ENCODE peak calls at places on chromosome 17, in six cellular contexts. One of them, this sample, is unnamed.

GRCh38 chr17:35729405-35729833 is 2.0 kb upstream of the RASL10B start:
- DNase-seq in KBM-7: no peak
- DNase-seq in cardiac fibroblast: no peak
- DNase-seq in HEK293T: no peak
- DNase-seq in HTR-8/SVneo: no peak
- DNase-seq in nephron progenitor cell: no peak
- DNase-seq in this sample: no peak

GRCh38 chr17:82013341-82013740 is 9.3 kb downstream of the CENPX start:
- DNase-seq in HTR-8/SVneo: no peak
- DNase-seq in cardiac fibroblast: no peak
- DNase-seq in HEK293T: no peak
- DNase-seq in KBM-7: no peak
- DNase-seq in nephron progenitor cell: no peak
- DNase-seq in this sample: no peak

GRCh38 chr17:75996665-75997590 is 3.7 kb upstream of the CDK3 start:
- DNase-seq in nephron progenitor cell: peak; percentile 60
- DNase-seq in cardiac fibroblast: peak; percentile 44
- DNase-seq in HTR-8/SVneo: peak; percentile 78
- DNase-seq in HEK293T: no peak
- DNase-seq in KBM-7: peak; percentile 91
- DNase-seq in this sample: peak; percentile 49

GRCh38 chr17:77019955-77020379 is 120.8 kb upstream of the SEC14L1 start:
- DNase-seq in KBM-7: no peak
- DNase-seq in HEK293T: no peak
- DNase-seq in cardiac fibroblast: no peak
- DNase-seq in nephron progenitor cell: no peak
- DNase-seq in HTR-8/SVneo: peak; percentile 53
- DNase-seq in this sample: no peak

GRCh38 chr17:17847102-17847501 is 10.3 kb upstream of the SREBF1 start:
- DNase-seq in nephron progenitor cell: no peak
- DNase-seq in HTR-8/SVneo: no peak
- DNase-seq in HEK293T: no peak
- DNase-seq in cardiac fibroblast: no peak
- DNase-seq in KBM-7: no peak
- DNase-seq in this sample: no peak

GRCh38 chr17:29665480-29665807 is 42.7 kb upstream of the CORO6 start:
- DNase-seq in cardiac fibroblast: no peak
- DNase-seq in HTR-8/SVneo: no peak
- DNase-seq in nephron progenitor cell: no peak
- DNase-seq in HEK293T: no peak
- DNase-seq in KBM-7: no peak
- DNase-seq in this sample: no peak

GRCh38 chr17:8117367-8117979 is 841 bp downstream of the ALOXE3 start:
- DNase-seq in cardiac fibroblast: no peak
- DNase-seq in HTR-8/SVneo: no peak
- DNase-seq in HEK293T: no peak
- DNase-seq in nephron progenitor cell: peak; percentile 39
- DNase-seq in KBM-7: peak; percentile 21
- DNase-seq in this sample: no peak

GRCh38 chr17:72171703-72172670 is 51.2 kb downstream of the SOX9 start:
- DNase-seq in KBM-7: no peak
- DNase-seq in nephron progenitor cell: no peak
- DNase-seq in HEK293T: no peak
- DNase-seq in cardiac fibroblast: no peak
- DNase-seq in HTR-8/SVneo: no peak
- DNase-seq in this sample: no peak

GRCh38 chr17:29640413-29640812 is 17.7 kb upstream of the CORO6 start:
- DNase-seq in HEK293T: no peak
- DNase-seq in HTR-8/SVneo: no peak
- DNase-seq in cardiac fibroblast: peak; percentile 81
- DNase-seq in nephron progenitor cell: no peak
- DNase-seq in KBM-7: no peak
- DNase-seq in this sample: no peak

GRCh38 chr17:81037026-81037782 is 2.3 kb downstream of the BAIAP2 start:
- DNase-seq in HTR-8/SVneo: no peak
- DNase-seq in cardiac fibroblast: no peak
- DNase-seq in KBM-7: no peak
- DNase-seq in nephron progenitor cell: no peak
- DNase-seq in HEK293T: no peak
- DNase-seq in this sample: no peak

GRCh38 chr17:39769974-39770587 is 32.3 kb downstream of the GRB7 start:
- DNase-seq in HTR-8/SVneo: peak; percentile 69
- DNase-seq in cardiac fibroblast: peak; percentile 21
- DNase-seq in KBM-7: no peak
- DNase-seq in HEK293T: no peak
- DNase-seq in nephron progenitor cell: no peak
- DNase-seq in this sample: no peak

GRCh38 chr17:46086821-46087220 is 87.8 kb downstream of the STH start:
- DNase-seq in nephron progenitor cell: no peak
- DNase-seq in HTR-8/SVneo: no peak
- DNase-seq in HEK293T: no peak
- DNase-seq in KBM-7: no peak
- DNase-seq in cardiac fibroblast: no peak
- DNase-seq in this sample: no peak

GRCh38 chr17:27504188-27504995 is 48.1 kb downstream of the KSR1 start:
- DNase-seq in HEK293T: no peak
- DNase-seq in KBM-7: no peak
- DNase-seq in cardiac fibroblast: peak; percentile 24
- DNase-seq in nephron progenitor cell: no peak
- DNase-seq in HTR-8/SVneo: no peak
- DNase-seq in this sample: no peak

GRCh38 chr17:38893113-38893512 is 23.3 kb downstream of the LASP1 start:
- DNase-seq in cardiac fibroblast: no peak
- DNase-seq in KBM-7: no peak
- DNase-seq in HEK293T: no peak
- DNase-seq in HTR-8/SVneo: no peak
- DNase-seq in nephron progenitor cell: no peak
- DNase-seq in this sample: no peak